ENCODE peak calls at places on chromosomes 2 and 18, in nine cellular contexts. G, Q, V, M, T, F, E, Y and R are unnamed samples. For H3K4me1, the result is how much of the 10 kb centered on the place peaks cover.

GRCh38 chr18:7575465-7576026 is 8.4 kb downstream of the PTPRM start:
- DNase-seq in Q (no peak), G (no peak), V (no peak), F (peak), M (no peak), T (no peak), Y (peak), E (no peak), R (no peak)

GRCh38 chr2:217326238-217327022 is 466.6 kb upstream of the TNP1 start:
- DNase-seq in E (no peak), F (peak), Y (no peak), M (no peak), V (no peak), T (no peak), Q (no peak), G (no peak), R (no peak)

GRCh38 chr2:202847693-202848524 is 23.7 kb downstream of the ICA1L start:
- DNase-seq in E (peak), T (no peak), Q (no peak), V (no peak), G (no peak), Y (no peak), F (no peak), M (no peak), R (no peak)

GRCh38 chr2:26190369-26190768 is 17.5 kb downstream of the GAREM2 start:
- DNase-seq in Y (no peak), Q (no peak), M (no peak), T (no peak), G (no peak), V (no peak), F (no peak), E (no peak), R (no peak)

GRCh38 chr2:173750332-173750731 is 214.8 kb downstream of the SP3 start:
- DNase-seq in E (no peak), G (no peak), Q (peak), F (no peak), V (no peak), M (no peak), T (no peak), Y (peak), R (no peak)

GRCh38 chr2:221571108-221571390 is 1.1 kb downstream of the EPHA4 start:
- DNase-seq in F (no peak), V (no peak), E (no peak), Y (peak), T (peak), Q (peak), G (peak), M (no peak), R (peak)

GRCh38 chr2:26274058-26274613 is 29.4 kb downstream of the HADHB start:
- DNase-seq in T (no peak), Y (peak), E (no peak), M (no peak), Q (peak), V (no peak), G (peak), F (peak), R (no peak)

GRCh38 chr2:173048901-173049661 is 26.6 kb upstream of the MAP3K20 start:
- DNase-seq in Y (peak), V (peak), E (no peak), Q (peak), G (peak), T (peak), M (peak), F (peak), R (no peak)

GRCh38 chr2:127597984-127598380 is 48.0 kb upstream of the GPR17 start:
- DNase-seq in T (no peak), F (no peak), M (no peak), Y (no peak), Q (no peak), G (no peak), E (no peak), V (no peak), R (no peak)

GRCh38 chr2:209391776-209392401 is 32.0 kb upstream of the MAP2 start:
- DNase-seq in G (no peak), T (no peak), Q (no peak), E (no peak), F (peak), M (no peak), V (no peak), Y (no peak), R (no peak)

GRCh38 chr18:12366379-12366778 is 10.6 kb downstream of the AFG3L2 start:
- DNase-seq in M (no peak), E (no peak), T (no peak), F (no peak), G (no peak), V (no peak), Y (no peak), Q (no peak), R (no peak)

GRCh38 chr2:238887616-238888015 is 39.7 kb downstream of the TWIST2 start:
- DNase-seq in V (no peak), T (no peak), F (no peak), G (no peak), M (no peak), Q (no peak), E (no peak), Y (no peak), R (no peak)

GRCh38 chr18:74166397-74166796 is 18.1 kb downstream of the TIMM21 start:
- DNase-seq in T (no peak), M (no peak), E (no peak), Q (no peak), F (no peak), Y (no peak), G (no peak), V (no peak), R (no peak)

GRCh38 chr18:69216390-69216789 is 184.3 kb upstream of the DOK6 start:
- DNase-seq in Q (no peak), F (no peak), E (no peak), Y (no peak), T (no peak), M (no peak), G (no peak), V (no peak), R (no peak)

GRCh38 chr2:19847486-19847885 is 54.3 kb downstream of the TTC32 start:
- DNase-seq in F (no peak), T (no peak), Q (no peak), Y (no peak), E (no peak), M (no peak), V (no peak), G (peak), R (no peak)

GRCh38 chr2:16604236-16604635 is 61.4 kb downstream of the CYRIA start:
- DNase-seq in E (no peak), G (no peak), V (no peak), T (no peak), F (no peak), M (no peak), Q (peak), Y (no peak), R (no peak)

GRCh38 chr18:77376043-77376732 is 126.5 kb downstream of the GALR1 start:
- DNase-seq in E (no peak), Y (no peak), Q (no peak), F (no peak), V (no peak), T (no peak), M (no peak), G (no peak), R (no peak)

GRCh38 chr18:77766421-77766820 is 516.8 kb downstream of the GALR1 start:
- DNase-seq in G (no peak), V (no peak), Q (no peak), E (no peak), M (no peak), F (no peak), T (no peak), Y (no peak), R (no peak)

GRCh38 chr18:44679912-44680270 is 797 bp upstream of the SETBP1 start:
- DNase-seq in E (no peak), M (no peak), F (peak), Q (peak), Y (peak), G (peak), V (peak), T (peak), R (peak)

GRCh38 chr2:9347411-9347853 is 75.9 kb downstream of the ITGB1BP1 start:
- DNase-seq in Y (peak), F (no peak), E (no peak), Q (no peak), V (peak), T (no peak), M (no peak), G (peak), R (no peak)

GRCh38 chr2:58629720-58630119 is 388.6 kb upstream of the FANCL start:
- DNase-seq in E (no peak), Y (no peak), Q (no peak), G (no peak), T (no peak), F (peak), V (no peak), M (no peak), R (no peak)

GRCh38 chr18:3401669-3402620 is 48.0 kb upstream of the TGIF1 start:
- DNase-seq in Q (no peak), V (no peak), E (peak), Y (no peak), T (no peak), M (no peak), G (no peak), F (no peak), R (no peak)

GRCh38 chr2:120522151-120522751 is 176.3 kb downstream of the INHBB start:
- DNase-seq in M (no peak), Q (peak), T (peak), E (no peak), G (no peak), F (no peak), V (no peak), Y (no peak), R (no peak)

GRCh38 chr2:236904389-236905263 is 181.1 kb upstream of the COPS8 start:
- DNase-seq in G (no peak), V (peak), M (no peak), F (no peak), E (no peak), T (no peak), Q (no peak), Y (no peak), R (no peak)

GRCh38 chr2:40579247-40579646 is 127.4 kb upstream of the SLC8A1 start:
- DNase-seq in V (no peak), Q (no peak), E (no peak), T (no peak), Y (no peak), M (no peak), G (no peak), F (no peak), R (no peak)

GRCh38 chr2:135819211-135819610 is 17.8 kb downstream of the LCT start:
- DNase-seq in F (peak), Q (no peak), Y (peak), V (no peak), M (peak), E (no peak), T (no peak), G (no peak), R (no peak)

GRCh38 chr2:191847764-191848163 is 876 bp upstream of the CAVIN2 start:
- DNase-seq in M (no peak), G (no peak), Q (no peak), V (no peak), Y (peak), F (no peak), E (no peak), T (no peak), R (no peak)

GRCh38 chr18:50298443-50299284 is 11.2 kb upstream of the CXXC1 start:
- DNase-seq in Q (no peak), E (no peak), F (no peak), G (no peak), Y (no peak), T (peak), M (no peak), V (no peak), R (no peak)

GRCh38 chr2:10042301-10043161 is 819 bp upstream of the KLF11 start:
- DNase-seq in G (peak), Q (peak), E (no peak), V (peak), M (peak), T (peak), F (no peak), Y (peak), R (peak)

GRCh38 chr2:176758426-176758825 is 454.2 kb upstream of the HNRNPA3 start:
- DNase-seq in Y (no peak), V (no peak), Q (no peak), T (no peak), M (no peak), F (no peak), G (no peak), E (no peak), R (no peak)

GRCh38 chr2:214193943-214194342 is 216.9 kb upstream of the VWC2L start:
- DNase-seq in E (no peak), M (no peak), G (no peak), F (no peak), Y (no peak), Q (no peak), T (no peak), V (no peak), R (no peak)

GRCh38 chr2:81650048-81650971 is 1345.8 kb upstream of the LRRTM1 start:
- DNase-seq in Y (no peak), F (peak), T (no peak), Q (no peak), M (no peak), E (no peak), V (no peak), G (no peak), R (no peak)

GRCh38 chr2:17520761-17521160 is 2.5 kb upstream of the RAD51AP2 start:
- DNase-seq in F (no peak), E (no peak), V (no peak), Q (no peak), T (no peak), Y (no peak), M (no peak), G (no peak), R (no peak)

GRCh38 chr2:201886504-201886903 is 80.2 kb downstream of the CDK15 start:
- DNase-seq in Q (no peak), F (peak), Y (no peak), G (no peak), M (no peak), V (no peak), T (no peak), E (no peak), R (no peak)

GRCh38 chr2:45754087-45755015 is 102.9 kb downstream of the PRKCE start:
- DNase-seq in V (no peak), Y (no peak), E (no peak), T (no peak), F (no peak), Q (no peak), M (no peak), G (no peak), R (no peak)

GRCh38 chr2:108403494-108403893 is 25.7 kb downstream of the SULT1C4 start:
- DNase-seq in V (no peak), T (no peak), Q (peak), E (no peak), F (peak), G (no peak), M (no peak), Y (no peak), R (no peak)

GRCh38 chr2:24493713-24494112 is 2.7 kb downstream of the NCOA1 start:
- DNase-seq in E (no peak), F (no peak), Q (peak), V (no peak), G (no peak), Y (peak), M (no peak), T (no peak), R (no peak)

DNA sequence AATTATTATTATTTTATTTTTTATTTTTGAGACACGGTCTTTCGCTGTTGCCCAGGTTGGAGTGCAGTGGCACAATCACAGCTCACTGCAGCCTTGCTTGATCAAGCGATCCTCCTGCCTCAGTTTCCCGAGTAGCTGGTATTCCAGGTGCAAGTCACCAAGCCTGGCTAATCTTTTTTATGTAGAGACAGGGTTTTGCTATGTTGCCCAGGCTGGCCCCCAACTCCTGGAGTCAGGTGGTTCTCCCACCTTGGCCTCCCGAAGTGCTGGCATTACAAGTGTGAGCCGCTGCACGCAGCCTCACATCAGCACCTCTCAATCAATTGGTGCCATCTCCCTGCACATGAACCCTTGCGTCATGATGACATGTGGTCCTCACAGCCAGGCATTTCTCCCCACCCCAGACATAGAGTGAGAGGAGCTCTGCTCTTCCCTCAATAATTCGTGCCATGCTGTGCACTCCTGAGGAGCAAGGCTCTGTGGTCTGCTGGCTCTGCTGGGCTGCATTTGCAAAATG is 5.9 kb downstream of the INPP5D start:
- DNase-seq in Y (no peak), Q (no peak), G (no peak), F (no peak), E (no peak), V (no peak), M (no peak), T (peak), R (no peak)
- H3K4me1 ChIP-seq in Y (under half), Q (under half), G (under half), F (under half), E (half or more), V (under half), M (under half), T (under half), R (under half)

DNA sequence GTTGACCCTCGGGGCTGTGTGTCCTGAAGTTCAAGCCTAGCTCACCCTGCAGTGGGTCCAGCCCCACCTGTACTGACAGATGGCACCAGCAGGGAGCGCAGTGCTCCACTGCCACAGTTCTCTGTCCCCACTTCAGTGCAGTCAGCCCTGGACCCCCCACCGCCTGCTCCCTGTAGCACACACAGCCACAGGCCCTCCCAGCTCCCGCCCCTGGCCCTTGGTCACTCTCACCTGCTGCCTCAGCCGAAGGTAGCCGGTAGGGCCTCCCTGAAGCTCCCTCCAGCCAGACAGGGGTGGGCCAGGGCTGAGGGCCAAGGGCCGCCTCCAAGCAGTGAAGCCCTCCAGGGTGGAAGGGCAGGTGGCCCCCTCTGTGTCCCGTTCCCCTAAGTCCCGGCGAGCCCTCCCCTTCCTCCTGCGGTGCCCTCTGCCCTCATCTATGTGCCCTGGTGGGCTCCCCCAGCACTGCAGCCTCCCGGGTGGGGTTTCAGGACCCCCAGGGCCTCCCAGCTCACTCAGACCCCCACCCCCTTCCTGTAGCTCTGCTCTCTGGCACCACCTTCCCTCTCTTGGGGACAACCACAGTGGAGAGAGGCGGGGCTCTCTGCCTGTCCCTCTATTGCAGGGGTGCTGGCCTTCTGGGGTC is 10.8 kb upstream of the ALPP start:
- DNase-seq in M (peak), E (no peak), V (no peak), Q (no peak), F (peak), T (peak), Y (no peak), G (no peak), R (no peak)
- H3K27ac ChIP-seq in M (no peak), E (no peak), V (no peak), Q (no peak), F (peak), T (no peak), Y (no peak), G (no peak), R (no peak)

DNA sequence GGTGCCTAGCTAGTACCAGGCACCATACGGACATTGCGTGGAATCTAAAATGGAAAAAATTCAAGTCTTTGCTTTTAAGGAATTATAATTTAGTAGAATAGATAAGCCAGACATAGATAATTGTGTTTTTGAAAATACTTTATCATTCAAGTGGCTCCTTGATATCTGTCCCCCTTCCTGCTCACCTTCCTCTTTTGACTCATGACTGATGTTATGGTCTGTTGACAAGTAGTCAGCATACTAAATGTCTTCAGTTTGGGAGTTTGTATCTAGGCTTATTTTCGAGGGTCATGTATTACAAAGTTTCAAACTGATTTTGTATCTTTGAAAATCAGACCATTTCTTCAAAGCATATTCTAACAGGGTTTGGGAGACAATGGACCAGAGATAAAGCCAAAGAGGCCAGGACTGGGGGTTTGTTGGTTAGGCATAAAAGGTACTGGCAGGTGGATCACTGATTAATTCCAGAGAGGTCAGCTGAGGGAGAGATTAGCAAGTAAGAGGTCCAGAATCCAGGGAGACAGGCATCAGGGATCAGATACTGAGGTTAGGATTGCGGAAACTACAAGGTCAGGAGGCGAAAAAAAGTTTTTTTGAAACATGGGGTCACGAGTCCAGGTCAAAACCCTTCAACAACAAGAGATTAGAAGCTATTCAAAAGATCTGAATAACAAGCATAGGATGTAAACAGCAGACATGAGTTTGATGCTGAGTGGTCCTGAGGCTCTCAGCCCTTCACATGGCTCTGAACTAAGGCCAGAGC is 31.5 kb upstream of the KLHL14 start:
- DNase-seq in V (no peak), Y (no peak), T (no peak), E (no peak), M (no peak), Q (no peak), G (no peak), F (no peak), R (no peak)
- H3K4me3 ChIP-seq in V (no peak), Y (no peak), T (no peak), E (no peak), M (no peak), Q (no peak), G (no peak), F (no peak), R (no peak)

GRCh38 chr18:8762968-8763367 is 57.6 kb downstream of the MTCL1 start:
- DNase-seq in G (no peak), Q (no peak), V (no peak), Y (no peak), T (no peak), F (no peak), E (no peak), M (no peak), R (no peak)
- H3K4me1 ChIP-seq in G (under half), Q (under half), V (under half), Y (under half), T (under half), F (under half), E (under half), M (under half), R (under half)

GRCh38 chr2:150280255-150280654 is 207.2 kb downstream of the RND3 start:
- DNase-seq in E (no peak), T (no peak), V (no peak), F (no peak), Y (peak), G (no peak), M (no peak), Q (peak), R (no peak)
- H3K27ac ChIP-seq in E (no peak), T (no peak), V (no peak), F (no peak), Y (no peak), G (no peak), M (no peak), Q (peak), R (no peak)